ENCODE peak calls at places on chromosomes 7 and 10, in eight cellular contexts. W is fibroblast of pulmonary artery; L is T1000; Z is activated naive CD4-positive, alpha-beta T cell; S is endothelial cell; Q is A549; X is GM20000; T is brain pericyte. U is an unnamed sample.

GRCh38 chr7:139095194-139095659 is 14.3 kb downstream of the ZC3HAV1 start:
- DNase-seq in X (peak; percentile 85), L (no peak), Z (no peak), Q (no peak), S (no peak), W (no peak), T (no peak), U (no peak)

GRCh38 chr7:2621061-2621828 is 10.5 kb upstream of the TTYH3 start:
- DNase-seq in T (no peak), S (peak; percentile 56), X (no peak), W (peak; percentile 82), Q (no peak), L (no peak), Z (no peak), U (peak; percentile 57)

GRCh38 chr10:114831186-114831867 is 9.7 kb downstream of the FHIP2A start:
- DNase-seq in L (no peak), T (no peak), Z (no peak), Q (no peak), X (no peak), W (no peak), S (no peak), U (no peak)

GRCh38 chr7:86926732-86927131 is 132.7 kb downstream of the ELAPOR2 start:
- DNase-seq in X (peak; percentile 41), T (no peak), Q (peak; percentile 14), Z (no peak), W (peak; percentile 76), S (peak; percentile 41), L (peak; percentile 17), U (no peak)

GRCh38 chr7:30757343-30757695 is 5.4 kb downstream of the INMT start:
- DNase-seq in S (no peak), T (no peak), Z (no peak), W (no peak), L (no peak), X (no peak), Q (no peak), U (no peak)

GRCh38 chr7:157628456-157628855 is 291.7 kb downstream of the DNAJB6 start:
- DNase-seq in W (no peak), T (no peak), Z (no peak), X (no peak), Q (no peak), L (no peak), S (no peak), U (no peak)

GRCh38 chr10:11936389-11937152 is 106.0 kb downstream of the UPF2 start:
- DNase-seq in W (no peak), S (no peak), Z (no peak), Q (no peak), L (no peak), X (no peak), T (no peak), U (no peak)

GRCh38 chr7:17153571-17153970 is 144.9 kb upstream of the AHR start:
- DNase-seq in W (no peak), X (no peak), Z (no peak), S (no peak), Q (no peak), L (no peak), T (no peak), U (no peak)

GRCh38 chr10:110681023-110681681 is 37.0 kb downstream of the RBM20 start:
- DNase-seq in X (peak; percentile 56), Q (peak; percentile 81), Z (no peak), W (peak; percentile 39), T (no peak), S (peak; percentile 66), L (no peak), U (peak; percentile 57)

GRCh38 chr10:16901102-16901501 is 83.9 kb upstream of the RSU1 start:
- DNase-seq in W (no peak), Z (no peak), X (no peak), Q (no peak), T (no peak), S (no peak), L (no peak), U (no peak)

GRCh38 chr7:136033413-136034031 is 56.4 kb upstream of the MTPN start:
- DNase-seq in X (no peak), T (no peak), L (no peak), W (no peak), S (no peak), Z (no peak), Q (no peak), U (no peak)

U was measured in Caco-2.